ENCODE peak calls at places on chromosome 22, in nine cellular contexts. W is H7; T is Calu3; U is NCI-H446; L is GM20000; C is myocyte; N is HT1080; R is pons; Y is stimulated activated CD8-positive, alpha-beta memory T cell treated with anti-CD3 and anti-CD28 coated beads, Interleukin-7, amount 100 ng/mL, for 4 hours. S is an unnamed sample.

GRCh38 chr22:46467006-46467405 is 70.4 kb downstream of the CELSR1 start:
- DNase-seq in U (no peak), Y (no peak), L (no peak), N (no peak), T (no peak), C (no peak), W (no peak), R (no peak), S (no peak)

GRCh38 chr22:40335358-40335757 is 10.9 kb upstream of the ADSL start:
- DNase-seq in L (no peak), N (no peak), C (no peak), U (no peak), W (no peak), R (no peak), Y (no peak), T (no peak), S (no peak)

GRCh38 chr22:30308518-30309230 is 18.1 kb downstream of the TBC1D10A start:
- DNase-seq in C (peak; percentile 48), Y (no peak), W (no peak), R (no peak), T (no peak), L (peak; percentile 73), N (no peak), U (no peak), S (no peak)

GRCh38 chr22:38719196-38719595 is 13.5 kb downstream of the GTPBP1 start:
- DNase-seq in U (no peak), R (no peak), T (no peak), Y (no peak), L (no peak), N (no peak), C (no peak), W (no peak), S (no peak)

GRCh38 chr22:40156001-40156516 is 21.7 kb upstream of the TNRC6B start:
- DNase-seq in T (peak; percentile 64), U (no peak), C (peak; percentile 30), Y (no peak), W (peak; percentile 55), R (no peak), N (peak; percentile 70), L (no peak), S (no peak)

GRCh38 chr22:29517215-29517908 is 36.2 kb downstream of the THOC5 start:
- DNase-seq in C (no peak), R (no peak), U (no peak), Y (no peak), T (no peak), L (no peak), N (no peak), W (no peak), S (no peak)

GRCh38 chr22:17597217-17597616 is 31.3 kb downstream of the ATP6V1E1 start:
- DNase-seq in Y (no peak), T (no peak), R (no peak), W (no peak), L (no peak), C (no peak), N (no peak), U (no peak), S (no peak)

GRCh38 chr22:31075961-31076360 is 5.2 kb upstream of the SMTN start:
- DNase-seq in W (no peak), Y (no peak), L (no peak), R (no peak), T (no peak), U (no peak), N (no peak), C (peak; percentile 68), S (no peak)

GRCh38 chr22:37180531-37181231 is 7.4 kb downstream of the C1QTNF6 start:
- DNase-seq in C (no peak), N (no peak), L (no peak), U (no peak), R (no peak), Y (no peak), T (no peak), W (peak; percentile 53), S (no peak)

GRCh38 chr22:44891293-44891747 is 118.5 kb downstream of the PHF21B start:
- DNase-seq in T (no peak), N (no peak), C (no peak), L (no peak), W (no peak), Y (no peak), R (no peak), U (no peak), S (no peak)

GRCh38 chr22:28222976-28223375 is 303.9 kb upstream of the PITPNB start:
- DNase-seq in W (no peak), Y (no peak), C (no peak), T (no peak), N (no peak), L (no peak), U (no peak), R (no peak), S (no peak)

GRCh38 chr22:28711820-28712777 is 29.5 kb downstream of the CHEK2 start:
- DNase-seq in U (no peak), N (peak; percentile 89), W (peak; percentile 14), C (peak; percentile 76), T (no peak), R (no peak), L (no peak), Y (no peak), S (no peak)

GRCh38 chr22:48749555-48750227 is 1078.0 kb downstream of the BRD1 start:
- DNase-seq in Y (no peak), N (no peak), W (peak; percentile 47), C (no peak), R (no peak), L (peak; percentile 15), U (no peak), T (no peak), S (no peak)

GRCh38 chr22:19912236-19912999 is 29.2 kb upstream of the COMT start:
- DNase-seq in Y (no peak), T (no peak), R (no peak), L (no peak), W (peak; percentile 87), C (peak; percentile 84), N (no peak), U (no peak), S (no peak)

GRCh38 chr22:20967697-20968201 is 694 bp downstream of the AIFM3 start:
- DNase-seq in U (no peak), L (no peak), R (no peak), W (peak; percentile 93), N (no peak), T (no peak), C (no peak), Y (no peak), S (no peak)